ENCODE peak calls at places on chromosomes 7 and 10, in ten cellular contexts. Q is KG1; X is T-helper 1 cell; V is activated CD8-positive, alpha-beta memory T cell treated with anti-CD3 and anti-CD28 coated beads, Interleukin-2, amount 50 U/mL, for 48 hours; Z is pulmonary artery endothelial cell; A is T-cell; U is cardiac fibroblast; M is stimulated activated CD4-positive, alpha-beta T cell treated with anti-CD3 and anti-CD28 coated beads, Interleukin-12 subunit alpha, Interleukin-12 subunit beta, amount 100 ng/mL, for 24 hours; H is GM19239; K is AG09309. F is an unnamed sample.

GRCh38 chr7:72217151-72217550 is 195.0 kb downstream of the CALN1 start:
- DNase-seq in Q (no peak), X (no peak), V (no peak), Z (no peak), A (no peak), U (no peak), M (no peak), H (no peak), K (no peak), F (no peak)

GRCh38 chr10:129511086-129511485 is 44.0 kb downstream of the MGMT start:
- DNase-seq in Q (no peak), X (no peak), V (no peak), Z (no peak), A (no peak), U (no peak), M (no peak), H (no peak), K (no peak), F (no peak)

GRCh38 chr10:133438711-133439273 is 14.4 kb upstream of the SPRN start:
- DNase-seq in Q (peak), X (peak), V (peak), Z (no peak), A (no peak), U (no peak), M (no peak), H (peak), K (no peak), F (no peak)

GRCh38 chr7:8443871-8444756 is 10.7 kb downstream of the NXPH1 start:
- DNase-seq in Q (no peak), X (no peak), V (no peak), Z (no peak), A (no peak), U (no peak), M (no peak), H (no peak), K (no peak), F (no peak)

GRCh38 chr10:8014649-8015048 is 39.8 kb upstream of the GATA3 start:
- DNase-seq in Q (no peak), X (no peak), V (no peak), Z (no peak), A (no peak), U (no peak), M (no peak), H (no peak), K (no peak), F (no peak)

GRCh38 chr10:500876-501275 is 188.6 kb downstream of the DIP2C start:
- DNase-seq in Q (peak), X (no peak), V (no peak), Z (no peak), A (no peak), U (peak), M (no peak), H (no peak), K (no peak), F (no peak)

GRCh38 chr10:71423936-71424335 is 27.2 kb downstream of the CDH23 start:
- DNase-seq in Q (no peak), X (no peak), V (peak), Z (no peak), A (no peak), U (no peak), M (no peak), H (no peak), K (no peak), F (no peak)

GRCh38 chr10:79221110-79222051 is 125.9 kb upstream of the PPIF start:
- DNase-seq in Q (no peak), X (no peak), V (no peak), Z (no peak), A (no peak), U (peak), M (no peak), H (no peak), K (no peak), F (no peak)

GRCh38 chr10:110488124-110488681 is 9.5 kb upstream of the DUSP5 start:
- DNase-seq in Q (no peak), X (no peak), V (no peak), Z (no peak), A (no peak), U (no peak), M (no peak), H (no peak), K (no peak), F (no peak)

GRCh38 chr10:114320249-114321116 is 81.4 kb downstream of the VWA2 start:
- DNase-seq in Q (no peak), X (no peak), V (no peak), Z (no peak), A (no peak), U (no peak), M (no peak), H (no peak), K (no peak), F (no peak)

GRCh38 chr7:3176112-3176836 is 124.8 kb upstream of the SDK1 start:
- DNase-seq in Q (no peak), X (no peak), V (no peak), Z (no peak), A (no peak), U (no peak), M (no peak), H (no peak), K (no peak), F (no peak)

GRCh38 chr10:97590082-97590747 is 694 bp downstream of the C10orf62 start:
- DNase-seq in Q (no peak), X (peak), V (no peak), Z (no peak), A (peak), U (no peak), M (no peak), H (no peak), K (no peak), F (no peak)

GRCh38 chr7:55595511-55595910 is 23.2 kb upstream of the VOPP1 start:
- DNase-seq in Q (no peak), X (no peak), V (no peak), Z (no peak), A (no peak), U (no peak), M (no peak), H (no peak), K (no peak), F (no peak)

F was measured in stimulated activated CD8-positive, alpha-beta memory T cell treated with anti-CD3 and anti-CD28 coated beads, Interleukin-2, amount 100 ng/mL, for 48 hours.